ENCODE peak calls at places on chromosomes 1 and 21, in four cellular contexts. X is ovary, Z is upper lobe of left lung, K is HepG2. Q is an unnamed sample.
A peak's percentile ranks its signal among the peaks of the same experiment; 100 is the strongest.

GRCh38 chr1:218351617-218352438 is 6.7 kb downstream of the TGFB2 start:
- DNase-seq in X (no peak), Z (peak; percentile 45), K (no peak), Q (no peak)

GRCh38 chr1:85576642-85577420 is 3.7 kb upstream of the CCN1 start:
- DNase-seq in Z (peak; percentile 83), K (peak; percentile 37), X (peak; percentile 88), Q (peak; percentile 82)

GRCh38 chr1:171403396-171403795 is 81.9 kb upstream of the PRRC2C start:
- DNase-seq in K (no peak), Z (no peak), X (no peak), Q (no peak)

GRCh38 chr21:29943885-29944284 is 4.1 kb upstream of the GRIK1 start:
- DNase-seq in Z (no peak), X (no peak), K (no peak), Q (no peak)

GRCh38 chr1:220189750-220190347 is 82.4 kb downstream of the RAB3GAP2 start:
- DNase-seq in K (peak; percentile 16), Z (no peak), X (no peak), Q (no peak)

GRCh38 chr1:152014943-152015342 is 21.3 kb upstream of the S100A10 start:
- DNase-seq in K (no peak), Z (no peak), X (no peak), Q (no peak)

GRCh38 chr1:183230403-183230802 is 44.3 kb downstream of the LAMC2 start:
- DNase-seq in X (no peak), K (no peak), Z (no peak), Q (no peak)

GRCh38 chr21:27070881-27071670 is 104.2 kb upstream of the ADAMTS5 start:
- DNase-seq in Z (no peak), K (no peak), X (no peak), Q (no peak)

GRCh38 chr1:51878616-51879336 is at the start of gene NRDC:
- DNase-seq in Z (peak; percentile 99), K (peak; percentile 100), X (peak; percentile 99), Q (peak; percentile 100)

GRCh38 chr1:4638347-4638734 is 16.1 kb upstream of the AJAP1 start:
- DNase-seq in Z (no peak), X (no peak), K (no peak), Q (no peak)

GRCh38 chr1:186236921-186237320 is 138.1 kb downstream of the TPR start:
- DNase-seq in X (no peak), K (no peak), Z (no peak), Q (no peak)

GRCh38 chr1:183416850-183417690 is 1.1 kb downstream of the NMNAT2 start:
- DNase-seq in X (peak; percentile 77), Z (peak; percentile 66), K (no peak), Q (no peak)

GRCh38 chr1:7366286-7366954 is 404.7 kb upstream of the VAMP3 start:
- DNase-seq in X (no peak), K (no peak), Z (no peak), Q (no peak)

GRCh38 chr21:18951291-18952038 is 547.9 kb upstream of the TMPRSS15 start:
- DNase-seq in Z (no peak), X (no peak), K (no peak), Q (no peak)

GRCh38 chr1:109201123-109201703 is 12.5 kb upstream of the SARS1 start:
- DNase-seq in Z (peak; percentile 44), K (peak; percentile 49), X (no peak), Q (no peak)

GRCh38 chr1:107523736-107524135 is 382.9 kb downstream of the NTNG1 start:
- DNase-seq in X (no peak), Z (no peak), K (no peak), Q (no peak)

GRCh38 chr21:14531927-14532326 is 14.2 kb downstream of the SAMSN1 start:
- DNase-seq in Z (no peak), K (no peak), X (no peak), Q (no peak)

DNA sequence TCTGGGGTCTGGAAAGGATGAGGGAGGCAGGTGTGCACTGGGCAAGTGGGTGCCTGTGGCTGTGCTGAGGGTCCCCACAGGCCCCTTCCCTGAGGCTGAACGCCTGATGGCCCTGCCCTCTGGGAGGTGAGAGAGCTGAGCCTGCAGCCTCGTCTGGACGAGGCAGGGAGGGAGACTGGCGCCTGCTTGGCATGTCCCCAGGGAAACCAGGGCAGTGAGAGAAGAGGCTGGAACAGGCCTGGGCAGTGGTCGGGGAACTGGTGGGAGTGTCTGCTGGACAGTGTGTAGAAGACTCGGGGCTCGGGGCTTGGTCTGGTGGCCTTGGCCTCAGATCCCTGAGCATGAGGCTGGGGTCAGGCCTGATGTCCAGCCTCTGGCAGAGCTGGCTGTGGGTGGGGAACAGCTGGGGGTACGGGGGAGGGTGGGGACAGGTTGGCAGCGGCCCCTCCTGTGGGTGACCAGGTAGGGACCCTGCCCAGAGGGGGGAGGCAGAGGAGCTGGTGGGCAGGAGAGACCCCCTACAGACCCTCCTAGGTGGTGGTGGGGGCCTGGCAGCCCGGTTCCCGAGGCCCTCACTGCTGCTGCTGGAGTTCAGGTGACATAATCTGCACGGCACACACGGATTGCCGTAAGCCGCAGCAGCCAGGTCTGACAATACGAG is 30.8 kb upstream of the PLCH2 start:
- DNase-seq in Z (no peak), X (no peak), K (no peak), Q (no peak)
- H3K27me3 ChIP-seq in Z (no peaks in the 10 kb centered on the region), X (no peaks in the 10 kb centered on the region), K (peaks cover 90% of the 10 kb centered on the region), Q (peaks cover 82% of the 10 kb centered on the region)

DNA sequence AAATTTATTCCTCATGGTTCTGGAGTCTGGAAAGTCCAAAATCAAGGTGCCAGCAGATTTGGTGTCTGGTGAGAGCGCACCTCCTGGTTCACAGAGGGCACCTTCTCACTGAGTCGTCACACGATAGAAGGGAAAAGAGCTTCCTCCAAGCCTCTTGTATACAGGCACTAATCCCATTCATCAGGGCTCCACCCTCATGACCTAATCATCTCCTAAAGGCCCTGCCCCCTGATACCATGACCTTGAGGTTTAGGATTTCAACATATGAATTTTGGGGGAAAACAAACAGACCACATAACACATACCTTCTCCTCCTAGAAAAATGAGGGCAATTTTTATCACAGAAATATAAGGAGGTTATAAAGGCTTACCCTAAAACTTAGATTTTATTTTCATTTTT is 88.0 kb upstream of the NFIA start:
- DNase-seq in X (no peak), Z (no peak), K (no peak), Q (no peak)
- TF ChIP-seq EP300 in X (no peak), Z (no peak), K (no peak), Q (no peak)

GRCh38 chr1:8867878-8868567 is 10.5 kb downstream of the ENO1 start:
- DNase-seq in K (no peak), Z (no peak), X (no peak), Q (no peak)
- TF ChIP-seq POLR2A in K (peak; percentile 52), Z (no peak), X (no peak), Q (no peak)

GRCh38 chr1:2928733-2929325 is 92.4 kb upstream of the ACTRT2 start:
- DNase-seq in K (no peak), Z (no peak), X (no peak), Q (no peak)

GRCh38 chr1:2929335-2929734 is 91.9 kb upstream of the ACTRT2 start:
- DNase-seq in K (no peak), Z (no peak), X (no peak), Q (no peak)

GRCh38 chr1:2927393-2927792 is 93.9 kb upstream of the ACTRT2 start:
- DNase-seq in K (no peak), X (no peak), Z (no peak), Q (no peak)

GRCh38 chr1:2926447-2927055 is 94.7 kb upstream of the ACTRT2 start:
- DNase-seq in X (no peak), Z (no peak), K (no peak), Q (no peak)

DNA sequence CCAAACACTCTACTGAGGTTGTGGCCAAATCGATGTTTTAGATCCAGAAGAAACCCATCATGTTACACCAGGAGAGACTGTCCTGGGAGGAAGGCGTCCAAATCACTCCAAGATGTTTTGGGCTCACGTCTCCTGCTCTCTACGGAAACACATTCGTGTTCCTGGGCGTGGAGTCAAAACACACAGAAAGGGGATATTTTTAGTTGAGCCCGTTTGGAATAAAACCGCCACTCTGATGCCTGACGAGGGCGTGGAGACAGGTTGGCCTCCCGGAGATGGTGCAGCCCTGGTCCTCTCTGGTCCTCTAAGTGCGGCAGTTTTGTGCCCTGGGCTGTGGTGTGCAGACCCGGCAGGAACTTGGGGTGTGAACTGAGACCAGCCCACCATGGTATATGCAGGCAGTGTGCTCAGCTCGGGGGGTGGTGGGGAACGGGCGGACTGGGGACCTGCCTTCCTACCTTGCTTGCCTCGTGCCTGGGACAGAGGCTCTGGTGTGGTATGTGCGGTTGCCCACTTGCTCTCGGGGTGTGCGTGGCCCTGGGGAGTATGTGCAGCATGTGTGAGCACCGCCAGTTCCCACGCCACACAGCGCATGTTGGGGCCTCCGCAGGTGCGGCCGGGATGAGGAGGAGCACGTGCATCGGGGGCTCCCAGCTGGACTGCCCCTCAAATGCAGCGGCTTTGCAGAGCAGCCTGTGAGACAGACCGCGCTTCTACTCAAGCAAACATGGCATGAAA is 93.1 kb upstream of the ACTRT2 start:
- DNase-seq in X (no peak), K (no peak), Z (no peak), Q (no peak)
- H3K27me3 ChIP-seq in X (no peaks in the 10 kb centered on the region), K (peaks cover 90% of the 10 kb centered on the region), Z (no peaks in the 10 kb centered on the region), Q (peaks cover 53% of the 10 kb centered on the region)

DNA sequence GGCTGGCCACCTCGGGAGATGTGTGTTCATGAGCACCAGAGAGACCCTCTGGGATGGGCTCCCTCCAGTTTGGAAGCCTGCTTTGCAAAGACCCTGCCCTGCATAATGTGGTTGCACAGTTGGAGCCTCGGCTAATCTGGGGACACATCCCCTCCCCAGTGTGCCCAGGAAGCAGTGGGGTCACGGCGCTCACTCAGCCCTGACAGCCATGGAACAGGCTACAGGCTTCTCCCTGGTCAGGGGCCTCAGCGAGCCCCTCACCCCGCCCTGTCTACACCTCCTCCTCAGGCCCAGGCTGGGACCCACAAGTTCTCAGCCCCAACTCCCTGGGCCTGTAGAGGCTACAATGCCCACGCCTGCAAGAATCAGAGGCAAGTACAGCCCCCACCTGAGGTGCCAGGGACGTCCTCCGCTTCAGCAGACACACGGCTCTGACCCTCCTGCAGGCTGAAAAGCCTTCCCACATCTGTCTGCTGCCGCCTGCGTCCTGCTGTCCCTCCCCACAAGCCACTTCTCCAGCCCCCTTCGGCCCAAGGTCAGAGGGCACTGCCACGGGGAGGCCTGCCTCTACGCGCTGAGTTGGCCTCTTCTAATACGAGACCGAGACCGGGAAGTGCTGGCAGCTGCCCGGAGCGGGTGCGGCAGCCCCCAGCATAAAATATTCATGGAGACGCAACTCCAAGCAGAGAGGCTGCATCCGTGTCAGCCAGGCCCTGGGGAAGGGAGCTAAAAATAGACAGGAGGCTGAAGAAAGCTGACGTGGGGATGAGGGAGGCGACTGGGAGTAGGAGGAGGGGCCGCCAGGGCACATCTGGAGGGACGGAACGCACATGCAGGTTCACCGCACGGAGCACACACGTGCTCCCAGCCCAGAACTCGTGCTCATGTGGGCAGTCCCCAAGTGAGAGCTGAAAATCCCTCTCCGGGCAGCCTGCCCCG is 15.2 kb upstream of the GPR153 start:
- DNase-seq in X (peak; percentile 85), Z (no peak), K (no peak), Q (no peak)
- TF ChIP-seq EP300 in X (no peak), Z (no peak), K (no peak), Q (peak; percentile 60)